ENCODE peak calls at places on chromosomes 11 and 22, in nine cellular contexts. P, K, Y, U, E, I, A, S and C are unnamed samples.

GRCh38 chr11:3609416-3610265 is 32.2 kb downstream of the ART5 start:
- DNase-seq in U (no peak), K (peak), E (no peak), I (no peak), S (peak), P (peak), A (peak), Y (peak), C (peak)

GRCh38 chr11:116647305-116648080 is 125.3 kb downstream of the BUD13 start:
- DNase-seq in S (no peak), K (no peak), E (no peak), I (no peak), Y (no peak), A (no peak), U (no peak), P (no peak), C (no peak)

GRCh38 chr11:92376146-92376599 is 151.6 kb downstream of the FAT3 start:
- DNase-seq in U (no peak), K (peak), E (no peak), I (no peak), S (no peak), P (no peak), A (no peak), Y (no peak), C (no peak)

GRCh38 chr22:25557218-25557617 is 7.3 kb upstream of the GRK3 start:
- DNase-seq in K (no peak), A (no peak), I (no peak), E (no peak), S (no peak), Y (no peak), U (no peak), P (no peak), C (no peak)

GRCh38 chr11:131486100-131486499 is 115.7 kb downstream of the NTM start:
- DNase-seq in Y (no peak), I (no peak), U (no peak), P (no peak), S (no peak), K (no peak), E (no peak), A (no peak), C (no peak)

GRCh38 chr11:132493786-132494185 is 1038.5 kb downstream of the OPCML start:
- DNase-seq in K (no peak), S (no peak), P (no peak), Y (no peak), I (no peak), A (no peak), E (no peak), U (no peak), C (no peak)

GRCh38 chr11:19714093-19714386 is 1.4 kb downstream of the NAV2 start:
- DNase-seq in I (no peak), E (peak), P (no peak), Y (no peak), A (no peak), U (no peak), K (peak), S (no peak), C (peak)

GRCh38 chr11:61815790-61816735 is 740 bp downstream of the FADS1 start:
- DNase-seq in U (peak), P (peak), E (peak), K (peak), A (peak), I (no peak), Y (peak), S (peak), C (peak)

GRCh38 chr11:90134420-90135003 is at the start of gene NAALAD2:
- DNase-seq in Y (peak), S (peak), E (peak), K (peak), I (no peak), U (peak), A (peak), P (no peak), C (peak)

GRCh38 chr22:40853961-40854360 is 2.5 kb downstream of the ST13 start:
- DNase-seq in K (no peak), U (no peak), I (no peak), S (no peak), A (no peak), Y (no peak), E (no peak), P (no peak), C (no peak)

GRCh38 chr11:105642870-105643269 is 33.0 kb downstream of the GRIA4 start:
- DNase-seq in A (no peak), Y (no peak), S (no peak), U (no peak), K (no peak), I (no peak), P (no peak), E (no peak), C (no peak)

GRCh38 chr11:2804701-2805387 is 80.7 kb downstream of the CDKN1C start:
- DNase-seq in E (peak), S (no peak), P (no peak), A (peak), U (peak), K (no peak), Y (no peak), I (no peak), C (no peak)

GRCh38 chr11:62974848-62975522 is 9.8 kb downstream of the SLC22A6 start:
- DNase-seq in K (no peak), E (peak), U (peak), Y (peak), A (peak), P (no peak), I (no peak), S (peak), C (no peak)

GRCh38 chr11:63839508-63840355 is 822 bp downstream of the MARK2 start:
- DNase-seq in P (no peak), Y (no peak), A (peak), U (peak), E (no peak), I (no peak), S (peak), K (no peak), C (peak)

GRCh38 chr22:24107668-24108067 is 73.6 kb upstream of the SUSD2 start:
- DNase-seq in P (no peak), K (peak), E (no peak), A (peak), S (no peak), I (peak), Y (no peak), U (peak), C (no peak)

GRCh38 chr22:29385748-29386147 is 2.6 kb downstream of the AP1B1 start:
- DNase-seq in P (no peak), Y (no peak), E (no peak), K (no peak), A (peak), I (no peak), S (no peak), U (no peak), C (peak)

GRCh38 chr11:82782825-82783374 is 49.2 kb upstream of the FAM181B start:
- DNase-seq in A (no peak), I (no peak), K (no peak), E (no peak), P (no peak), Y (no peak), S (no peak), U (no peak), C (no peak)

GRCh38 chr11:35106595-35106994 is 32.4 kb upstream of the CD44 start:
- DNase-seq in U (no peak), A (no peak), E (no peak), Y (no peak), S (no peak), K (no peak), I (no peak), P (no peak), C (no peak)

GRCh38 chr22:17767236-17768065 is 6.8 kb downstream of the BID start:
- DNase-seq in S (no peak), K (no peak), A (no peak), I (no peak), E (no peak), P (no peak), U (no peak), Y (no peak), C (peak)

GRCh38 chr11:128399186-128399585 is 188.2 kb downstream of the ETS1 start:
- DNase-seq in I (peak), A (no peak), P (no peak), U (no peak), Y (no peak), K (peak), S (no peak), E (no peak), C (no peak)

GRCh38 chr22:31532060-31532459 is 35.7 kb downstream of the SFI1 start:
- DNase-seq in I (no peak), P (no peak), K (peak), U (no peak), E (no peak), A (no peak), Y (no peak), S (no peak), C (no peak)

GRCh38 chr22:29517215-29517908 is 36.2 kb downstream of the THOC5 start:
- DNase-seq in P (no peak), I (no peak), Y (no peak), K (no peak), E (no peak), U (no peak), A (peak), S (no peak), C (no peak)

GRCh38 chr22:45308624-45309421 is 911 bp upstream of the FAM118A start:
- DNase-seq in U (no peak), P (no peak), S (no peak), A (no peak), E (no peak), I (no peak), K (no peak), Y (no peak), C (no peak)

GRCh38 chr11:66745356-66746235 is 16.6 kb upstream of the SPTBN2 start:
- DNase-seq in Y (no peak), A (peak), K (no peak), U (peak), S (no peak), P (peak), I (no peak), E (peak), C (peak)

DNA sequence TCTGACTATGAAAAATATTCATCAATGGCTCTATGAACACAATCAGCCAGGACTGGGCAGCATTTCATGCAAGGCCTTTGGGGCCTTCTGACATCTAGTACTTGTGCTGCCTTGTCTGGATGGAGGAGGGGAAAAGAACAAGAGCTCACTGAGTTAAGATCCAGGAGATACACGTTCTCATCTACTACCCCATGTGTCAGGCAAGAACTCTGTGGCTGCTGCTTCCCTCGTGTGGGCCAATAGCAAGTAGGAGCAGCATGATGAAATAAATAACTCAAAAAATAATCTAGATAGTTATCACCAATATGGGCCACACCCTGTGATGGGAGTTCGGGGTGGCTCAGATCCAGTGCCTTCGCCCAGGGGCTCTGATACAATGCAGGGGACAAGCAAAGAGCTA is 7.3 kb downstream of the KCNE3 start:
- DNase-seq in P (no peak), K (no peak), I (no peak), A (no peak), E (no peak), S (no peak), Y (no peak), U (no peak), C (no peak)
- TF ChIP-seq CTCF in P (no peak), K (no peak), I (no peak), A (no peak), E (no peak), S (no peak), Y (no peak), U (no peak), C (no peak)

GRCh38 chr11:296976-297665 is 2.2 kb downstream of the IFITM5 start:
- DNase-seq in S (no peak), E (peak), P (no peak), A (no peak), U (peak), I (no peak), K (no peak), Y (no peak), C (no peak)

GRCh38 chr11:299081-299891 is at the start of gene IFITM5:
- DNase-seq in S (no peak), E (peak), U (peak), K (no peak), I (no peak), A (no peak), Y (no peak), P (no peak), C (no peak)

GRCh38 chr11:296206-296975 is 2.9 kb downstream of the IFITM5 start:
- DNase-seq in Y (no peak), P (no peak), S (no peak), U (no peak), E (peak), I (no peak), K (no peak), A (no peak), C (no peak)

GRCh38 chr11:298406-299065 is 790 bp downstream of the IFITM5 start:
- DNase-seq in A (peak), K (no peak), S (no peak), I (no peak), P (no peak), E (peak), Y (no peak), U (no peak), C (no peak)

GRCh38 chr11:297666-298405 is 1.5 kb downstream of the IFITM5 start:
- DNase-seq in Y (peak), I (no peak), K (no peak), S (no peak), E (peak), P (no peak), A (peak), U (no peak), C (no peak)
- TF ChIP-seq CTCF in Y (peak), I (no peak), K (no peak), S (no peak), E (no peak), P (no peak), A (no peak), U (no peak), C (no peak)

GRCh38 chr11:45211732-45212131 is 65.3 kb downstream of the PRDM11 start:
- DNase-seq in K (no peak), U (no peak), I (no peak), A (no peak), P (no peak), Y (no peak), E (no peak), S (no peak), C (no peak)
- TF ChIP-seq CTCF in K (no peak), U (no peak), I (no peak), A (no peak), P (no peak), Y (no peak), E (no peak), S (no peak), C (no peak)

GRCh38 chr11:21514298-21514697 is 678.6 kb upstream of the ANO5 start:
- DNase-seq in U (no peak), A (peak), E (peak), I (no peak), S (peak), Y (peak), P (no peak), K (no peak), C (no peak)
- TF ChIP-seq CTCF in U (no peak), A (no peak), E (peak), I (no peak), S (no peak), Y (peak), P (no peak), K (no peak), C (no peak)